ENCODE peak calls at places on chromosomes 1 and 21, in seven cellular contexts. P is mammary epithelial cell, S is uterus, K is fibroblast of lung, U is psoas muscle, N is neural progenitor cell, I is pancreas. T is an unnamed sample. For H3K9me3, the result is how much of the 10 kb centered on the place peaks cover.

GRCh38 chr21:16342932-16343331 is 613.1 kb downstream of the USP25 start:
- DNase-seq in K (no peak), S (no peak), N (no peak), U (no peak), I (no peak), P (no peak), T (no peak)

GRCh38 chr1:236301958-236302335 is 20.2 kb upstream of the ERO1B start:
- DNase-seq in S (no peak), K (no peak), U (no peak), N (no peak), I (no peak), P (no peak), T (no peak)

GRCh38 chr1:214224605-214225354 is 56.2 kb upstream of the SMYD2 start:
- DNase-seq in S (no peak), P (no peak), I (no peak), K (peak), U (no peak), N (peak), T (no peak)

GRCh38 chr1:183069562-183070216 is 46.5 kb downstream of the LAMC1 start:
- DNase-seq in K (no peak), S (no peak), U (no peak), I (no peak), P (peak), N (no peak), T (no peak)

GRCh38 chr1:16727190-16728111 is 12.9 kb upstream of the RNU1-4 start:
- DNase-seq in K (no peak), P (peak), N (peak), S (peak), I (peak), U (peak), T (peak)

GRCh38 chr1:104235141-104235540 is 485.4 kb downstream of the AMY1C start:
- DNase-seq in U (no peak), P (no peak), I (no peak), K (no peak), N (no peak), S (no peak), T (no peak)

GRCh38 chr1:18047122-18047521 is 60.5 kb upstream of the IGSF21 start:
- DNase-seq in I (no peak), U (no peak), N (no peak), P (no peak), K (no peak), S (no peak), T (no peak)

GRCh38 chr1:62356257-62356835 is 37.1 kb upstream of the KANK4 start:
- DNase-seq in U (no peak), S (no peak), P (peak), N (no peak), I (no peak), K (peak), T (no peak)

GRCh38 chr21:33169360-33169759 is 60.4 kb upstream of the IFNAR2 start:
- DNase-seq in I (no peak), P (no peak), S (no peak), N (no peak), K (no peak), U (no peak), T (no peak)

GRCh38 chr21:34020005-34020847 is 53.2 kb upstream of the MRPS6 start:
- DNase-seq in K (peak), I (no peak), S (no peak), P (no peak), N (no peak), U (no peak), T (no peak)

GRCh38 chr1:70462611-70463010 is 51.5 kb downstream of the CTH start:
- DNase-seq in U (no peak), S (no peak), K (no peak), P (no peak), N (no peak), I (no peak), T (no peak)

GRCh38 chr1:30768169-30768829 is 10.7 kb upstream of the LAPTM5 start:
- DNase-seq in N (no peak), K (no peak), S (no peak), I (peak), U (no peak), P (no peak), T (no peak)

GRCh38 chr1:178011101-178011828 is 41.4 kb upstream of the SEC16B start:
- DNase-seq in I (no peak), P (peak), S (no peak), K (peak), U (no peak), N (no peak), T (peak)

GRCh38 chr1:15620155-15620545 is 2.9 kb downstream of the DDI2 start:
- DNase-seq in N (no peak), K (no peak), U (no peak), I (no peak), P (peak), S (no peak), T (no peak)

GRCh38 chr1:199295102-199295501 is 656.3 kb downstream of the PTPRC start:
- DNase-seq in S (no peak), K (no peak), U (no peak), N (no peak), I (no peak), P (no peak), T (no peak)

GRCh38 chr1:25028910-25029599 is 99.0 kb upstream of the RUNX3 start:
- DNase-seq in S (no peak), K (no peak), U (no peak), P (no peak), N (no peak), I (no peak), T (no peak)

GRCh38 chr1:17190526-17190995 is 14.4 kb upstream of the PADI1 start:
- DNase-seq in N (no peak), K (no peak), I (no peak), P (no peak), S (no peak), U (no peak), T (peak)

GRCh38 chr1:156103521-156103947 is 11.0 kb upstream of the LMNA start:
- DNase-seq in I (no peak), S (peak), K (peak), N (no peak), U (peak), P (no peak), T (no peak)

GRCh38 chr1:184150776-184151531 is 99.4 kb downstream of the TSEN15 start:
- DNase-seq in P (no peak), U (peak), I (no peak), N (no peak), K (peak), S (no peak), T (no peak)

GRCh38 chr1:7967206-7967605 is 5.7 kb downstream of the PARK7 start:
- DNase-seq in I (no peak), N (no peak), P (no peak), K (no peak), U (no peak), S (no peak), T (no peak)

GRCh38 chr1:27099154-27099903 is 55.6 kb downstream of the SLC9A1 start:
- DNase-seq in U (peak), N (peak), I (no peak), K (peak), P (peak), S (peak), T (no peak)

GRCh38 chr1:24263746-24264145 is 55.4 kb upstream of the GRHL3 start:
- DNase-seq in U (no peak), P (no peak), N (no peak), I (no peak), K (no peak), S (no peak), T (no peak)

GRCh38 chr1:52876843-52877242 is 34.3 kb downstream of the ZYG11A start:
- DNase-seq in U (no peak), S (no peak), K (no peak), P (no peak), N (no peak), I (no peak), T (no peak)

GRCh38 chr21:36929622-36930021 is 36.8 kb downstream of the HLCS start:
- DNase-seq in P (peak), N (peak), U (no peak), I (peak), S (no peak), K (no peak), T (peak)

GRCh38 chr1:112704908-112705627 is 1.9 kb downstream of the RHOC start:
- DNase-seq in P (peak), S (peak), K (peak), N (peak), U (peak), I (peak), T (peak)

GRCh38 chr1:30464187-30464617 is 259.2 kb downstream of the MATN1 start:
- DNase-seq in N (no peak), S (no peak), K (no peak), U (no peak), I (no peak), P (no peak), T (no peak)

GRCh38 chr1:220271706-220272046 is 577 bp downstream of the RAB3GAP2 start:
- DNase-seq in N (no peak), P (no peak), U (no peak), I (no peak), S (no peak), K (no peak), T (no peak)

GRCh38 chr1:226436855-226437491 is 29.1 kb upstream of the PARP1 start:
- DNase-seq in P (peak), K (no peak), U (no peak), N (no peak), I (no peak), S (no peak), T (no peak)

GRCh38 chr1:41353744-41354143 is 7.5 kb upstream of the FOXO6 start:
- DNase-seq in K (no peak), S (peak), P (peak), U (no peak), N (peak), I (no peak), T (peak)

GRCh38 chr1:41355356-41355755 is 5.9 kb upstream of the FOXO6 start:
- DNase-seq in I (no peak), U (no peak), N (peak), S (no peak), P (no peak), K (no peak), T (no peak)

GRCh38 chr1:41355761-41356160 is 5.5 kb upstream of the FOXO6 start:
- DNase-seq in I (no peak), K (no peak), U (no peak), S (no peak), N (peak), P (no peak), T (no peak)

GRCh38 chr1:41356752-41357151 is 4.5 kb upstream of the FOXO6 start:
- DNase-seq in I (no peak), U (no peak), S (peak), N (peak), K (no peak), P (no peak), T (no peak)

DNA sequence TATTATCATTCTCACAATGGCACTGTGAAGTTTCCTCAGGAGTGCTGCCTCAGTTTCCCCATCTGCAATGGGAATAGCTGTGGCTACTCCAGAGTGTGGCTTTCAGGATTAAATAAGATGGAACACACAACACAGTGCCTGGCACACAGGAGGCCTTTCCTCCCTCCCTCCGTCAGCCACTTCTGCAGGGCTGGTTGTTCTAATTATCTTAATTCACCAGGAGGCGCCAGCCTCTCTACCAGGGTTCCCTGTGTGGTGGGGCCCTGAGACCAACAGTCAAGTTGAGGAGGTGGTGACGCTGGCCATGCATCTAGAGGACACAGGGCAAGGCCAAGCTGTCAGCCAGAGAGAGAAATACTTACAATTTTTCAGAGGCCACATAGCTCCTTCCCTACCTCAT is 6.3 kb upstream of the FOXO6 start:
- DNase-seq in S (no peak), K (no peak), I (no peak), U (no peak), N (peak), P (no peak), T (no peak)
- TF ChIP-seq CTCF in S (no peak), K (no peak), I (no peak), U (no peak), N (peak), P (no peak), T (no peak)

DNA sequence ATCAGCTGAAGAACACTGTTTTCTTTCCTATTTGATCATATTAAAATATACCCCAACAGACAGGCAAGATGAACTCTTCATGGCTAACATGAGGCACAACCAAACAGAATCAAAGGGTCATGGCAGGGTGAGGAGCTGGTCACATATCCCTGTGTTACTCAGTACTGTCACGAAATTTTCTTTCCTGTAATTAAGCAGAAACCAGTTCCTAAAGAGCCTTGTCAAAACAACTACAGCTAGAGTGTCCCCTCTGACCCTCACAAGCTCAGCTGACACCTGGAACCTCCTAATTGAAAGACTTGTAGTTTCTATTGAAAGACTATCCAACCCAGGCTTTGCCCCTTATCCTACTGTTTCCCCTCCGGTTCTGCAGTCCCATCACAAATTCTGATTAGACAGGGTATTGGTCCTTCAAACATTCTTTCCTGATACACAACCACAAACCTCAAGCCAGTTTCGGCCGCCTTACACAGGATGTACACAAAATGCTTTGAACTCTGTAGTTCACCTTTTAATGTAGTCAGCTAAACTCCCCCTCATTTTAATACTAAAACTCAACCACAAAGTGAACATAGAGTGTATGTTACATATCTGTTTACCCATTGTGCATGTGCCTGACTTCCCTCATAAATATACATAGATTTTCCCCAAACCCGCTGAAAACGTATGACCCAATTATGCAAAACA is 651.9 kb downstream of the MRPL39 start:
- DNase-seq in S (no peak), P (no peak), K (no peak), U (no peak), N (no peak), I (no peak), T (no peak)
- H3K9me3 ChIP-seq in S (under half), P (under half), K (under half), U (under half), N (under half), I (under half), T (under half)

GRCh38 chr21:41133896-41134522 is 34.0 kb upstream of the BACE2 start:
- DNase-seq in N (peak), U (no peak), P (peak), S (no peak), K (peak), I (no peak), T (no peak)
- TF ChIP-seq CTCF in N (peak), U (peak), P (peak), S (peak), K (peak), I (peak), T (peak)

DNA sequence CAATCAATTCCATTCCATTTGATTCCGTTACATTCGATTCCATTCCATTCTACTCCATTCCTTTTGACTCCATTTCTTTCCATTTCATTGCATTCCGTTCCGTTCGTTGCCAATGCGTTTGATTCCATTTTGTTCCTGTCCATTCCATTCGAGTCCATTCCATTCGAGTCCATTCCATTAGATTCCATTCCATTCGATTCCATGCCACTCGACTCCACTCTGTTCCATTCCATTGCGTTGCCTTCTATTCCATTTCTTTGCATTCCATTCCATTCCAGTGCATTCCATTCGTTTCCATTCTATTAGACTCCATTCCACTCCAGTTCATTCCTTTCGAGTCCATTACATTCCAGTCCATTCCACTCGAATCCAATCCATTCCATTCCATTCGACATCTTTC is 2587.5 kb upstream of the TPTE start:
- DNase-seq in S (no peak), N (no peak), I (no peak), P (no peak), K (no peak), U (no peak), T (no peak)
- H3K9me3 ChIP-seq in S (under half), N (half or more), I (under half), P (half or more), K (under half), U (half or more), T (under half)